ENCODE peak calls at places on chromosomes 4 and X, in five cellular contexts. H is colonic mucosa, G is GM23248, X is GM12865, I is aorta. K is an unnamed sample.

GRCh38 chr4:10083861-10084641 is 32.5 kb downstream of the WDR1 start:
- DNase-seq in H (no peak), G (no peak), X (no peak), I (peak; percentile 48), K (no peak)

GRCh38 chr4:88225216-88226107 is 58.9 kb downstream of the PPM1K start:
- DNase-seq in G (no peak), X (no peak), H (no peak), I (no peak), K (peak; percentile 62)

GRCh38 chrX:1391707-1392375 is at the start of gene SLC25A6:
- DNase-seq in X (peak; percentile 97), H (peak; percentile 99), G (peak; percentile 99), I (peak; percentile 99), K (peak; percentile 92)

GRCh38 chrX:14409341-14409740 is 120.0 kb upstream of the GLRA2 start:
- DNase-seq in H (peak; percentile 48), X (no peak), I (no peak), G (peak; percentile 15), K (no peak)

GRCh38 chrX:23822397-23822796 is 39.4 kb downstream of the SAT1 start:
- DNase-seq in G (peak; percentile 66), H (peak; percentile 64), I (no peak), X (no peak), K (no peak)

GRCh38 chr4:184732126-184732525 is 1.8 kb downstream of the CENPU start:
- DNase-seq in G (peak; percentile 71), H (peak; percentile 37), X (peak; percentile 23), I (no peak), K (no peak)

GRCh38 chrX:24838624-24839023 is 144.9 kb downstream of the POLA1 start:
- DNase-seq in X (peak; percentile 26), G (peak; percentile 27), H (peak; percentile 21), I (no peak), K (no peak)

GRCh38 chrX:10159069-10159468 is 2.3 kb downstream of the CLCN4 start:
- DNase-seq in H (no peak), I (no peak), X (no peak), G (no peak), K (no peak)

GRCh38 chr4:4559596-4559995 is 17.7 kb upstream of the STX18 start:
- DNase-seq in H (no peak), I (no peak), X (no peak), G (peak; percentile 37), K (peak; percentile 58)

GRCh38 chr4:85774000-85774399 is 299.1 kb downstream of the ARHGAP24 start:
- DNase-seq in X (no peak), I (no peak), H (no peak), G (no peak), K (no peak)

GRCh38 chrX:15853586-15854079 is 980 bp downstream of the AP1S2 start:
- DNase-seq in H (no peak), G (peak; percentile 33), I (no peak), X (peak; percentile 13), K (no peak)

GRCh38 chr4:136457577-136457976 is 1074.7 kb downstream of the PCDH18 start:
- DNase-seq in G (no peak), H (no peak), X (no peak), I (no peak), K (no peak)

GRCh38 chrX:45344597-45344996 is 143.9 kb upstream of the DIPK2B start:
- DNase-seq in X (no peak), G (peak; percentile 78), H (no peak), I (no peak), K (peak; percentile 10)

GRCh38 chrX:129565046-129565649 is 25.1 kb downstream of the OCRL start:
- DNase-seq in H (no peak), I (no peak), G (no peak), X (no peak), K (no peak)

GRCh38 chrX:109382332-109382731 is 99.6 kb downstream of the GUCY2F start:
- DNase-seq in H (no peak), X (no peak), I (no peak), G (no peak), K (no peak)

GRCh38 chr4:59380841-59381366 is 1819.2 kb upstream of the ADGRL3 start:
- DNase-seq in G (no peak), I (no peak), H (no peak), X (no peak), K (peak; percentile 93)

GRCh38 chr4:22897520-22898108 is 204.9 kb downstream of the GBA3 start:
- DNase-seq in H (no peak), G (peak; percentile 29), X (peak; percentile 28), I (no peak), K (no peak)

GRCh38 chrX:24154490-24155034 is 5.0 kb downstream of the ZFX start:
- DNase-seq in I (no peak), X (no peak), H (no peak), G (peak; percentile 53), K (no peak)

GRCh38 chr4:109406337-109406931 is 27.2 kb upstream of the SEC24B start:
- DNase-seq in G (peak; percentile 66), X (peak; percentile 75), H (peak; percentile 27), I (no peak), K (peak; percentile 24)

GRCh38 chr4:4386736-4387392 is at the start of gene NSG1:
- DNase-seq in G (peak; percentile 60), H (no peak), X (peak; percentile 8), I (no peak), K (peak; percentile 33)